ENCODE peak calls at places on chromosomes 2 and 18, in four cellular contexts. N, W, G and X are unnamed samples.

GRCh38 chr18:65968605-65969004 is 217.8 kb downstream of the CDH7 start:
- DNase-seq in N (no peak), W (no peak), G (no peak), X (no peak)

GRCh38 chr2:22947741-22948140 is 437.2 kb upstream of the KLHL29 start:
- DNase-seq in G (no peak), W (no peak), N (no peak), X (no peak)

GRCh38 chr2:5093518-5093917 is 598.7 kb upstream of the SOX11 start:
- DNase-seq in W (no peak), N (no peak), G (no peak), X (no peak)

GRCh38 chr2:113172721-113173562 is 829 bp upstream of the PSD4 start:
- DNase-seq in W (no peak), G (no peak), N (no peak), X (no peak)

GRCh38 chr2:158394453-158394852 is 62.1 kb downstream of the CCDC148 start:
- DNase-seq in W (no peak), G (no peak), N (no peak), X (no peak)

GRCh38 chr2:28977176-28977875 is 3.8 kb upstream of the TOGARAM2 start:
- DNase-seq in W (no peak), G (no peak), N (no peak), X (no peak)

GRCh38 chr18:6406075-6406909 is 8.4 kb downstream of the L3MBTL4 start:
- DNase-seq in W (no peak), N (no peak), G (no peak), X (no peak)

GRCh38 chr2:39516347-39517101 is 79.4 kb upstream of the MAP4K3 start:
- DNase-seq in G (no peak), N (no peak), W (no peak), X (peak)

GRCh38 chr2:210663574-210663973 is 107.2 kb downstream of the CPS1 start:
- DNase-seq in N (no peak), W (no peak), G (peak), X (peak)

GRCh38 chr2:64698668-64699444 is 45.1 kb upstream of the SERTAD2 start:
- DNase-seq in W (peak), N (no peak), G (no peak), X (no peak)

GRCh38 chr2:38079111-38080052 is 3.4 kb upstream of the CYP1B1 start:
- DNase-seq in G (no peak), W (no peak), N (no peak), X (no peak)

GRCh38 chr2:120828832-120829632 is 93.4 kb downstream of the GLI2 start:
- DNase-seq in G (no peak), N (no peak), W (no peak), X (no peak)

GRCh38 chr2:178258916-178259315 is 64.6 kb downstream of the OSBPL6 start:
- DNase-seq in G (no peak), N (no peak), W (no peak), X (no peak)

GRCh38 chr18:5424903-5425302 is 118.9 kb downstream of the EPB41L3 start:
- DNase-seq in N (no peak), W (no peak), G (no peak), X (no peak)

GRCh38 chr2:223465793-223466192 is 136.4 kb downstream of the SCG2 start:
- DNase-seq in G (no peak), W (no peak), N (no peak), X (no peak)

GRCh38 chr18:5238371-5238758 is 41.3 kb upstream of the AKAIN1 start:
- DNase-seq in N (peak), G (peak), W (no peak), X (no peak)

GRCh38 chr18:3603460-3604259 is 153.7 kb downstream of the TGIF1 start:
- DNase-seq in N (peak), W (peak), G (no peak), X (peak)

GRCh38 chr2:216696321-216696720 is 972 bp upstream of the IGFBP5 start:
- DNase-seq in N (no peak), W (no peak), G (no peak), X (no peak)

GRCh38 chr2:125280276-125280675 is 1255.2 kb downstream of the CNTNAP5 start:
- DNase-seq in N (no peak), W (no peak), G (no peak), X (no peak)

GRCh38 chr18:1018211-1018651 is 113.6 kb downstream of the ADCYAP1 start:
- DNase-seq in N (no peak), W (no peak), G (no peak), X (no peak)

GRCh38 chr18:25896178-25896780 is 194.1 kb downstream of the SS18 start:
- DNase-seq in W (peak), N (peak), G (peak), X (peak)

GRCh38 chr2:216408426-216409315 is 3.6 kb upstream of the SMARCAL1 start:
- DNase-seq in G (no peak), W (no peak), N (no peak), X (no peak)

GRCh38 chr2:44938287-44939073 is 3.0 kb upstream of the SIX3 start:
- DNase-seq in W (no peak), G (peak), N (no peak), X (no peak)

GRCh38 chr2:128278979-128279378 is 39.7 kb downstream of the HS6ST1 start:
- DNase-seq in G (no peak), W (no peak), N (no peak), X (no peak)

GRCh38 chr2:1748176-1748740 is 3.9 kb upstream of the PXDN start:
- DNase-seq in G (no peak), N (no peak), W (no peak), X (no peak)

GRCh38 chr2:119049968-119050657 is 108.1 kb downstream of the MARCO start:
- DNase-seq in W (no peak), N (peak), G (no peak), X (peak)

GRCh38 chr2:96342085-96342484 is 6.5 kb downstream of the NCAPH start:
- DNase-seq in N (no peak), W (no peak), G (no peak), X (no peak)

GRCh38 chr18:9612215-9612830 is 2.0 kb downstream of the PPP4R1 start:
- DNase-seq in G (peak), W (peak), N (no peak), X (peak)

GRCh38 chr18:46053368-46054095 is 18.5 kb downstream of the PSTPIP2 start:
- DNase-seq in G (no peak), N (no peak), W (no peak), X (no peak)

GRCh38 chr2:43083278-43083677 is 143.1 kb downstream of the ZFP36L2 start:
- DNase-seq in W (no peak), N (no peak), G (no peak), X (no peak)

GRCh38 chr2:207768891-207769596 is 662 bp downstream of the FZD5 start:
- DNase-seq in G (no peak), N (peak), W (no peak), X (peak)

GRCh38 chr2:97724946-97725688 is 11.7 kb downstream of the ZAP70 start:
- DNase-seq in N (no peak), G (no peak), W (no peak), X (no peak)

GRCh38 chr2:97730245-97730644 is 16.9 kb downstream of the ZAP70 start:
- DNase-seq in W (no peak), N (no peak), G (no peak), X (no peak)

GRCh38 chr2:97727296-97727695 is 13.9 kb downstream of the ZAP70 start:
- DNase-seq in G (no peak), N (no peak), W (no peak), X (no peak)

GRCh38 chr2:97726311-97727064 is 13.1 kb downstream of the ZAP70 start:
- DNase-seq in N (no peak), W (no peak), G (no peak), X (no peak)

DNA sequence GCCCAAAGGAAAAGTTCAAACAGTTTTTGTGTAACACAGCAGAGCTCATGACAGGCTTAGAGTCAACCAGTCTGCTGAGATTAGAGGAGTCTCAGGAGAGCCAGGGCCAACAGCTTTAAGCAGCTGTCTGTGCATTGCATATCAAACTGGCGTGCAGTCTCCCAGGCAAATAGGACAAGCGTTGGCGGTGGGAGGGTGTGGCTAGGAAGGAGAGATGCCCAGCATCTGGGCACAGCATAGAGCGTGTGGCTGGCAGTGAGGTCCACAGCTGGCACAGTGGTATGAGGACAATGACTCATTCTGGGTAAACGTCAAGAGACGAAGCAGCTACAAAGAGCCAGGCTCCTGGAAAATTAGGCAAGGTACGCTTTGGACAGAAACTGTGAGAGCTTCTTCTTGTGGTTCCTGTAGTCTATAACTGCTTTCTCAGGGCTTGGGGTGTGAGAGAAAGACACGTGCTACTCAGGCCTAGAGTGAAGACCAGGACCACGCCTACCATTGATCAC is 14.8 kb downstream of the ZAP70 start:
- DNase-seq in N (no peak), W (no peak), G (no peak), X (no peak)
- TF ChIP-seq JUND in N (no peak), W (no peak), G (no peak), X (no peak)

DNA sequence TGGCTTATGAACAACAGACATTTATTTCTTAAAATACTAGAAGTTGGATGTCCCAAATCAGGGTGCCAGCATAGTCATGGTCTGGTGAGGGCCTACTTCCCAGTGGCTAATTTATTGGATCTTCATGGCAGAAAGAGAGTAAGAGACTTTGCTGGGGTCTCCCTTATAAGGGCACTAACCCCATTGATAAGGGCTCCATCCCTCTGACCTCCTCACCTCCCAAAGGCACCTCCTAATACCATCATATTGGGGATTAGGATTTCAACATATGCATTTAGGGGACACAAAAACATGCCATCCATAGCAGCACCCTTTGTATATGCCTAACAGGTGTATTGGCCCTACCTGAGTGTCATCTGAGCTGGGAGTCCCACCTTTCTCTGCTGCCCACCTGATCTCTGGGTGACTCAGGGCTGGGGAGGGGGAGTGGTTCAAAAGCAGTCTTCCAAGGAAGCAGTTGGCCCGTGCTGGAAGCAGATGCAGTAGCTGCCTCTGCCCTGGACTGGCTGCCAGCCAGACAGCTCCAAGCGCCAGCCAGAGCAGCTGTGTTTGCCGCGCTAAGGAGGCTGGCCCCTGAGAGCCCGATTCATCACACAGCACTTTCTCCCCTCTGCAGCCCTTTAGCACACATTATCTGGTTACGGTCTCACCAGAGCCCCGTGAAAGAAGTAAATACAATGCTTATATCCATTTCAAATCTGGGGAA is 84.6 kb downstream of the SMAD7 start:
- DNase-seq in W (no peak), N (no peak), G (peak), X (no peak)
- TF ChIP-seq JUND in W (no peak), N (no peak), G (no peak), X (no peak)

GRCh38 chr2:53150146-53150545 is 617.5 kb upstream of the CHAC2 start:
- DNase-seq in W (no peak), N (no peak), G (no peak), X (no peak)
- TF ChIP-seq JUND in W (no peak), N (no peak), G (no peak), X (no peak)

GRCh38 chr2:142170847-142171246 is 40.0 kb upstream of the LRP1B start:
- DNase-seq in N (no peak), W (no peak), G (no peak), X (no peak)
- TF ChIP-seq JUND in N (no peak), W (no peak), G (no peak), X (no peak)

GRCh38 chr2:230888824-230889400 is 24.2 kb downstream of the ITM2C start:
- DNase-seq in N (no peak), G (no peak), W (no peak), X (no peak)

GRCh38 chr2:230890696-230891095 is 26.0 kb downstream of the ITM2C start:
- DNase-seq in N (no peak), W (no peak), G (no peak), X (no peak)

GRCh38 chr2:230891509-230891908 is 26.8 kb downstream of the ITM2C start:
- DNase-seq in W (no peak), N (no peak), G (no peak), X (no peak)

GRCh38 chr2:230889911-230890601 is 25.3 kb downstream of the ITM2C start:
- DNase-seq in G (no peak), N (no peak), W (no peak), X (no peak)

GRCh38 chr2:230891108-230891507 is 26.4 kb downstream of the ITM2C start:
- DNase-seq in N (no peak), G (no peak), W (no peak), X (no peak)
- TF ChIP-seq JUND in N (no peak), G (no peak), W (no peak), X (no peak)

GRCh38 chr2:226114436-226114835 is 685.2 kb downstream of the IRS1 start:
- DNase-seq in N (no peak), G (no peak), W (peak), X (no peak)

GRCh38 chr2:226117506-226118065 is 682.0 kb downstream of the IRS1 start:
- DNase-seq in N (no peak), W (no peak), G (no peak), X (no peak)

GRCh38 chr2:226115832-226116200 is 683.8 kb downstream of the IRS1 start:
- DNase-seq in N (no peak), G (no peak), W (no peak), X (no peak)

GRCh38 chr2:226116346-226116745 is 683.3 kb downstream of the IRS1 start:
- DNase-seq in G (no peak), N (no peak), W (no peak), X (no peak)

GRCh38 chr2:226115102-226115831 is 684.4 kb downstream of the IRS1 start:
- DNase-seq in W (peak), G (no peak), N (no peak), X (no peak)
- TF ChIP-seq JUND in W (peak), G (peak), N (no peak), X (no peak)

GRCh38 chr2:209236369-209236768 is 187.5 kb upstream of the MAP2 start:
- DNase-seq in W (no peak), N (no peak), G (no peak), X (peak)
- TF ChIP-seq JUND in W (no peak), N (no peak), G (no peak), X (no peak)

GRCh38 chr18:43789234-43790000 is 512.1 kb upstream of the SYT4 start:
- DNase-seq in W (no peak), N (no peak), G (peak), X (peak)
- TF ChIP-seq JUND in W (no peak), N (no peak), G (no peak), X (peak)

GRCh38 chr18:62637807-62638687 is 77.3 kb upstream of the PHLPP1 start:
- DNase-seq in W (peak), G (peak), N (peak), X (no peak)
- TF ChIP-seq JUND in W (no peak), G (no peak), N (no peak), X (no peak)